ENCODE peak calls at places on chromosomes 16 and 17, in six cellular contexts. T, O, H, G, L and Y are unnamed samples. For H3K4me1, the result is how much of the 10 kb centered on the place peaks cover.

GRCh38 chr17:72901098-72901497 is 191.4 kb downstream of the SLC39A11 start:
- DNase-seq in T (no peak), O (no peak), H (no peak), G (no peak), L (no peak), Y (no peak)

GRCh38 chr17:80720624-80721577 is 176.3 kb downstream of the RPTOR start:
- DNase-seq in T (no peak), O (peak), H (no peak), G (peak), L (peak), Y (peak)

GRCh38 chr16:47732806-47733150 is 271.6 kb downstream of the PHKB start:
- DNase-seq in T (no peak), O (no peak), H (peak), G (no peak), L (peak), Y (peak)

GRCh38 chr17:36482611-36483504 is 3.6 kb upstream of the ZNHIT3 start:
- DNase-seq in T (peak), O (peak), H (peak), G (peak), L (peak), Y (peak)

GRCh38 chr16:48492131-48492530 is 106.9 kb upstream of the SIAH1 start:
- DNase-seq in T (no peak), O (no peak), H (no peak), G (no peak), L (peak), Y (no peak)

GRCh38 chr16:54282202-54282922 is 4.2 kb downstream of the IRX3 start:
- DNase-seq in T (peak), O (no peak), H (peak), G (peak), L (peak), Y (no peak)

GRCh38 chr16:84928679-84929420 is 82.5 kb downstream of the ZDHHC7 start:
- DNase-seq in T (no peak), O (no peak), H (no peak), G (peak), L (peak), Y (no peak)

GRCh38 chr17:57662021-57662420 is 83.1 kb downstream of the CCDC182 start:
- DNase-seq in T (no peak), O (no peak), H (no peak), G (no peak), L (no peak), Y (no peak)

GRCh38 chr17:16479264-16479663 is 12.7 kb downstream of the LRRC75A start:
- DNase-seq in T (no peak), O (no peak), H (no peak), G (no peak), L (no peak), Y (no peak)

GRCh38 chr17:27396941-27397340 is 59.3 kb upstream of the KSR1 start:
- DNase-seq in T (no peak), O (no peak), H (no peak), G (no peak), L (peak), Y (no peak)

GRCh38 chr16:81505011-81505660 is 60.5 kb downstream of the CMIP start:
- DNase-seq in T (no peak), O (no peak), H (no peak), G (no peak), L (no peak), Y (no peak)

GRCh38 chr16:49528035-49528434 is 154.4 kb downstream of the C16orf78 start:
- DNase-seq in T (no peak), O (no peak), H (no peak), G (no peak), L (peak), Y (no peak)

GRCh38 chr16:19014456-19014855 is 30.7 kb downstream of the TMC7 start:
- DNase-seq in T (no peak), O (no peak), H (peak), G (no peak), L (peak), Y (no peak)

GRCh38 chr17:1627219-1627986 is 1.2 kb downstream of the SLC43A2 start:
- DNase-seq in T (peak), O (no peak), H (peak), G (no peak), L (no peak), Y (no peak)

GRCh38 chr17:83055911-83056582 is 23.4 kb upstream of the METRNL start:
- DNase-seq in T (peak), O (no peak), H (no peak), G (peak), L (peak), Y (no peak)

GRCh38 chr17:49193513-49194296 is 16.7 kb downstream of the GNGT2 start:
- DNase-seq in T (peak), O (no peak), H (peak), G (peak), L (peak), Y (peak)

GRCh38 chr16:7614022-7614795 is 281.6 kb downstream of the RBFOX1 start:
- DNase-seq in T (no peak), O (no peak), H (no peak), G (no peak), L (no peak), Y (no peak)

GRCh38 chr17:61436273-61436672 is 15.9 kb upstream of the TBX4 start:
- DNase-seq in T (no peak), O (no peak), H (no peak), G (no peak), L (no peak), Y (no peak)

GRCh38 chr16:68444058-68444657 is 4.2 kb downstream of the SMPD3 start:
- DNase-seq in T (peak), O (no peak), H (peak), G (peak), L (peak), Y (no peak)

GRCh38 chr17:3689262-3690093 is 6.5 kb downstream of the P2RX5 start:
- DNase-seq in T (peak), O (no peak), H (no peak), G (no peak), L (no peak), Y (no peak)

GRCh38 chr16:83913234-83913633 is 14.3 kb downstream of the MLYCD start:
- DNase-seq in T (no peak), O (no peak), H (no peak), G (no peak), L (peak), Y (no peak)

GRCh38 chr17:39739020-39739884 is 1.5 kb downstream of the GRB7 start:
- DNase-seq in T (peak), O (no peak), H (peak), G (peak), L (no peak), Y (no peak)

GRCh38 chr16:14462811-14463210 is 167.2 kb downstream of the PARN start:
- DNase-seq in T (no peak), O (no peak), H (no peak), G (no peak), L (peak), Y (no peak)

GRCh38 chr16:19861069-19861468 is 23.6 kb downstream of the GPRC5B start:
- DNase-seq in T (no peak), O (no peak), H (no peak), G (no peak), L (no peak), Y (no peak)

GRCh38 chr17:18187816-18188761 is 4.5 kb downstream of the ALKBH5 start:
- DNase-seq in T (no peak), O (no peak), H (no peak), G (no peak), L (peak), Y (no peak)

GRCh38 chr16:67516296-67517177 is 12.1 kb upstream of the RIPOR1 start:
- DNase-seq in T (no peak), O (no peak), H (no peak), G (no peak), L (peak), Y (no peak)

GRCh38 chr17:2101448-2102257 is 46.8 kb downstream of the HIC1 start:
- DNase-seq in T (no peak), O (no peak), H (no peak), G (peak), L (no peak), Y (no peak)

GRCh38 chr17:4953461-4953961 is 2.6 kb downstream of the ENO3 start:
- DNase-seq in T (no peak), O (no peak), H (no peak), G (no peak), L (peak), Y (no peak)

DNA sequence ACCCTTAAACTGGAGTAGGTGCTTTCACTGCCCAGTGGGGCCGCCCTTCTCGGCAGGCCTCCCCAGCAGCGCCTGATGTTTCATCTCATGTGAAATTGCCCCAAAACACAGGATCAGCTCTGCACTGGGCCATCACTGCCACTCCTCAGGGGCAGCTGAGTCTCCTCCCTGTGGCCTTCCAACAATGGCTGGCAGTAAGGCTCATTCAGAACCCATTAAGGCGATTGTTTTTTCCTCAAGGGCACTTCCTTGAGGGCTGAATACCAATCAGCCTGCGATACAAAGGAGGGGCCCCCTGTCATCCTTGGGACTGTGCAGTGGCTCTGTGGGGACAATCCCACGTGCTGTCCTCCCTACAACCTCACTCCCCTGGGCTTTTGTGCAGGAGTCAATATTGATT is 47.6 kb downstream of the XYLT1 start:
- DNase-seq in T (peak), O (no peak), H (peak), G (no peak), L (no peak), Y (no peak)
- H3K27ac ChIP-seq in T (peak), O (no peak), H (no peak), G (no peak), L (no peak), Y (no peak)

GRCh38 chr17:34285304-34285792 is at the start of gene CCL11:
- DNase-seq in T (no peak), O (no peak), H (no peak), G (no peak), L (no peak), Y (no peak)
- H3K4me1 ChIP-seq in T (under half), O (under half), H (under half), G (under half), L (under half), Y (under half)

DNA sequence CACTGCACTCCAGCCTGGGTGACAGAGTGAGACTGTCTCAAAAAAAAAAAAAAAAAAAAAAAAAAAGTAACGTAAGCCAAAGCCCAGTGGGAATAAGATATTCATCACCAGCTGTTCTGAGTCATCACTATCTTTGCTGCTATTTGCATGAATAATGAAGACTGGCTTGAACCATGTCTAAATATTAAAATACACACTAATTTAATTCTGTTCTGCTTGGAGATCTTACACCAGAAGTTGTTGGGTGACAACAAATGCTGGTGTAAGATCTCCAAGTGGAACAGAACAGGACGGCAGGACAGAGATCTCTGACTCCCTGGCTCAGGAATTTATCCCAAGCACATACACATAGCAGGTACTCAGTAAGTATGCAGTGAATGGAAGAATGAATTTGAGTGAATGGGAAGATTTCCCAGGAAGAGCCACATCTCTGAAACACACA is 19.6 kb downstream of the DNAH17 start:
- DNase-seq in T (no peak), O (no peak), H (no peak), G (no peak), L (peak), Y (no peak)
- H3K27ac ChIP-seq in T (no peak), O (no peak), H (no peak), G (no peak), L (no peak), Y (no peak)

GRCh38 chr16:55532227-55532626 is 23.4 kb downstream of the LPCAT2 start:
- DNase-seq in T (no peak), O (no peak), H (no peak), G (no peak), L (no peak), Y (no peak)
- H3K4me1 ChIP-seq in T (under half), O (under half), H (under half), G (under half), L (under half), Y (under half)

GRCh38 chr16:4452674-4453073 is 21.8 kb downstream of the NMRAL1 start:
- DNase-seq in T (no peak), O (no peak), H (no peak), G (no peak), L (no peak), Y (no peak)
- H3K27ac ChIP-seq in T (no peak), O (no peak), H (no peak), G (no peak), L (no peak), Y (no peak)